ENCODE peak calls at places on chromosomes 6 and 20, in nine cellular contexts. W is AG09309; B is ACHN; Z is fibroblast of the aortic adventitia; T is activated CD4-positive, alpha-beta T cell treated with anti-CD3 and anti-CD28 coated beads for 48 hours; X is NCI-H1694 treated with DMSO at 0.1 percent for 48 hours; O is iPS-NIHi11; L is COR-L47; D is EL. F is an unnamed sample.

GRCh38 chr6:89022747-89023289 is 57.7 kb upstream of the PNRC1 start:
- DNase-seq in W (peak), Z (peak), O (no peak), L (no peak), B (peak), D (peak), T (no peak), X (no peak), F (peak)

GRCh38 chr6:5636210-5637030 is 370.3 kb downstream of the NRN1 start:
- DNase-seq in L (no peak), W (no peak), D (no peak), Z (peak), T (no peak), X (no peak), O (peak), B (no peak), F (no peak)

GRCh38 chr6:26240157-26240980 is 124.6 kb upstream of the BTN3A2 start:
- DNase-seq in W (no peak), Z (peak), D (peak), B (no peak), X (no peak), L (no peak), O (peak), T (peak), F (peak)

GRCh38 chr20:45426621-45427020 is 10.7 kb downstream of the PIGT start:
- DNase-seq in T (no peak), L (no peak), B (no peak), Z (no peak), X (no peak), W (no peak), O (no peak), D (no peak), F (no peak)

GRCh38 chr6:84691978-84692623 is 72.3 kb downstream of the TBX18 start:
- DNase-seq in Z (no peak), T (no peak), B (no peak), O (no peak), L (no peak), D (no peak), X (no peak), W (no peak), F (no peak)

GRCh38 chr6:20313960-20314530 is 87.6 kb upstream of the E2F3 start:
- DNase-seq in Z (no peak), T (no peak), L (no peak), W (no peak), X (no peak), B (no peak), D (no peak), O (no peak), F (no peak)

GRCh38 chr6:127923135-127923534 is 22.3 kb upstream of the THEMIS start:
- DNase-seq in B (no peak), W (no peak), X (no peak), T (no peak), Z (no peak), O (no peak), D (no peak), L (peak), F (no peak)

GRCh38 chr20:32168184-32168910 is 39.2 kb downstream of the PLAGL2 start:
- DNase-seq in W (no peak), X (no peak), B (no peak), T (no peak), O (peak), Z (peak), D (peak), L (no peak), F (no peak)

GRCh38 chr6:136523196-136523595 is 27.0 kb downstream of the MAP7 start:
- DNase-seq in Z (no peak), O (no peak), B (no peak), D (no peak), T (no peak), W (no peak), L (no peak), X (no peak), F (no peak)

GRCh38 chr6:148021715-148022114 is 320.9 kb upstream of the SASH1 start:
- DNase-seq in W (no peak), Z (no peak), T (no peak), O (no peak), L (no peak), B (no peak), X (no peak), D (no peak), F (no peak)

GRCh38 chr20:56358600-56359211 is at the start of gene FAM210B:
- DNase-seq in T (peak), L (peak), Z (peak), O (peak), X (peak), B (peak), D (peak), W (no peak), F (peak)

GRCh38 chr6:106396426-106397220 is 36.1 kb downstream of the CRYBG1 start:
- DNase-seq in B (no peak), L (no peak), W (no peak), T (no peak), O (no peak), D (no peak), Z (no peak), X (no peak), F (no peak)

GRCh38 chr6:165906-166305 is 126.4 kb upstream of the DUSP22 start:
- DNase-seq in X (no peak), B (no peak), W (no peak), D (no peak), Z (peak), O (no peak), T (no peak), L (no peak), F (no peak)

GRCh38 chr6:53898026-53898795 is 103.4 kb downstream of the LRRC1 start:
- DNase-seq in X (no peak), Z (peak), W (no peak), T (no peak), B (no peak), D (peak), O (no peak), L (no peak), F (no peak)

GRCh38 chr6:137904822-137905617 is 38.0 kb downstream of the TNFAIP3 start:
- DNase-seq in D (peak), X (no peak), O (no peak), W (no peak), L (no peak), B (peak), Z (no peak), T (peak), F (no peak)

F was measured in AG09319.